ENCODE peak calls at places on chromosomes 3 and 15, in five cellular contexts. U is fibroblast of lung, K is AG09309, C is coronary artery, E is esophagus squamous epithelium. A is an unnamed sample.

GRCh38 chr3:13346481-13347389 is 73.4 kb downstream of the NUP210 start:
- DNase-seq in U (no peak), K (no peak), C (no peak), E (no peak), A (no peak)

GRCh38 chr3:40086890-40087884 is 222.3 kb upstream of the EIF1B start:
- DNase-seq in U (no peak), K (no peak), C (no peak), E (no peak), A (no peak)

GRCh38 chr3:149879872-149880271 is 66.9 kb downstream of the RNF13 start:
- DNase-seq in U (peak), K (peak), C (no peak), E (no peak), A (peak)

GRCh38 chr3:28916713-28917499 is 364.0 kb upstream of the RBMS3 start:
- DNase-seq in U (peak), K (peak), C (peak), E (no peak), A (peak)

GRCh38 chr3:84547971-84548970 is 410.5 kb upstream of the CADM2 start:
- DNase-seq in U (peak), K (no peak), C (no peak), E (no peak), A (peak)

GRCh38 chr3:55547086-55547666 is 60.1 kb upstream of the WNT5A start:
- DNase-seq in U (no peak), K (no peak), C (no peak), E (no peak), A (no peak)

GRCh38 chr3:78659386-78659987 is 1108.3 kb downstream of the ROBO1 start:
- DNase-seq in U (peak), K (no peak), C (no peak), E (no peak), A (peak)

GRCh38 chr3:46725663-46726314 is 8.1 kb upstream of the PRSS50 start:
- DNase-seq in U (no peak), K (no peak), C (peak), E (no peak), A (no peak)

GRCh38 chr3:86333636-86334035 is 657.3 kb downstream of the VGLL3 start:
- DNase-seq in U (no peak), K (no peak), C (no peak), E (no peak), A (no peak)

GRCh38 chr15:81940467-81941451 is 105.1 kb downstream of the MEX3B start:
- DNase-seq in U (peak), K (peak), C (no peak), E (no peak), A (no peak)

A was measured in HAP-1.